ENCODE peak calls at places on chromosomes 7 and 10, in nine cellular contexts. L is COR-L47; K is stimulated activated CD4-positive, alpha-beta T cell treated with anti-CD3 and anti-CD28 coated beads, TNF-alpha, amount 100 ng/mL, for 24 hours; R is AG08396; I is lower leg skin; F is NCI-H774; Z is DND-41; T is GM04503; W is M059J. B is an unnamed sample.

GRCh38 chr10:62133618-62134017 is 135.0 kb downstream of the RTKN2 start:
- DNase-seq in K (no peak), I (no peak), L (no peak), R (no peak), Z (no peak), W (no peak), F (no peak), T (no peak), B (no peak)

GRCh38 chr7:91082038-91082437 is 182.2 kb upstream of the FZD1 start:
- DNase-seq in R (peak), I (no peak), Z (no peak), K (no peak), W (peak), L (no peak), T (peak), F (no peak), B (no peak)

GRCh38 chr7:106126170-106126938 is 14.2 kb upstream of the SYPL1 start:
- DNase-seq in F (no peak), L (peak), Z (peak), W (peak), R (peak), T (no peak), I (no peak), K (no peak), B (no peak)

GRCh38 chr7:76225951-76226350 is 24.3 kb downstream of the SRRM3 start:
- DNase-seq in W (no peak), F (no peak), Z (no peak), I (no peak), K (no peak), R (no peak), T (no peak), L (no peak), B (no peak)

GRCh38 chr7:11082552-11083213 is 109.0 kb downstream of the PHF14 start:
- DNase-seq in T (no peak), L (no peak), W (no peak), R (no peak), I (no peak), Z (no peak), F (no peak), K (no peak), B (no peak)

GRCh38 chr7:13852281-13852968 is 137.0 kb downstream of the ETV1 start:
- DNase-seq in I (no peak), K (no peak), W (no peak), R (no peak), Z (no peak), L (no peak), T (no peak), F (no peak), B (no peak)

GRCh38 chr10:31604141-31604540 is 285.1 kb downstream of the ZEB1 start:
- DNase-seq in T (no peak), W (peak), F (no peak), K (no peak), R (no peak), I (no peak), Z (no peak), L (no peak), B (no peak)

GRCh38 chr7:157581740-157582139 is 244.9 kb downstream of the DNAJB6 start:
- DNase-seq in Z (no peak), I (no peak), L (no peak), K (no peak), T (no peak), R (no peak), W (no peak), F (no peak), B (no peak)

GRCh38 chr7:135490783-135491182 is 19.1 kb downstream of the CNOT4 start:
- DNase-seq in W (peak), F (no peak), I (no peak), T (no peak), L (no peak), Z (no peak), K (no peak), R (no peak), B (no peak)

GRCh38 chr7:42932861-42933591 is 850 bp downstream of the MRPL32 start:
- DNase-seq in K (no peak), F (no peak), Z (peak), W (peak), R (no peak), T (no peak), L (no peak), I (no peak), B (no peak)

GRCh38 chr7:98222533-98223195 is 11.4 kb downstream of the BHLHA15 start:
- DNase-seq in F (no peak), L (no peak), R (no peak), T (no peak), I (no peak), K (no peak), Z (no peak), W (no peak), B (no peak)

GRCh38 chr10:100544950-100545349 is 9.2 kb downstream of the HIF1AN start:
- DNase-seq in K (no peak), R (no peak), T (no peak), F (no peak), W (no peak), L (no peak), Z (no peak), I (no peak), B (no peak)

GRCh38 chr10:116756277-116756676 is 13.9 kb upstream of the HSPA12A start:
- DNase-seq in I (no peak), R (no peak), Z (no peak), L (no peak), F (no peak), K (no peak), W (no peak), T (no peak), B (no peak)

GRCh38 chr10:98260350-98260749 is 7.6 kb downstream of the LOXL4 start:
- DNase-seq in T (no peak), Z (no peak), I (no peak), L (no peak), K (no peak), F (no peak), R (no peak), W (no peak), B (no peak)

GRCh38 chr7:6180344-6180725 is 92.1 kb downstream of the CYTH3 start:
- DNase-seq in F (no peak), W (no peak), L (no peak), T (no peak), Z (no peak), K (no peak), R (no peak), I (peak), B (no peak)

GRCh38 chr7:48337012-48337621 is 165.9 kb downstream of the ABCA13 start:
- DNase-seq in T (no peak), W (peak), I (no peak), R (peak), Z (no peak), K (no peak), F (no peak), L (peak), B (no peak)

GRCh38 chr7:46034056-46034768 is 113.1 kb upstream of the IGFBP3 start:
- DNase-seq in K (no peak), I (no peak), F (no peak), Z (no peak), R (peak), T (peak), W (peak), L (no peak), B (no peak)

GRCh38 chr10:75754096-75754495 is 322.7 kb downstream of the LRMDA start:
- DNase-seq in F (no peak), I (no peak), R (no peak), T (no peak), Z (no peak), L (no peak), K (no peak), W (no peak), B (no peak)

GRCh38 chr10:118629211-118629610 is 33.8 kb upstream of the PRLHR start:
- DNase-seq in K (no peak), Z (no peak), I (no peak), W (no peak), T (peak), F (no peak), R (no peak), L (no peak), B (no peak)

GRCh38 chr7:78139335-78139734 is 340.8 kb downstream of the PHTF2 start:
- DNase-seq in Z (no peak), R (peak), L (no peak), F (no peak), K (no peak), T (peak), I (no peak), W (peak), B (no peak)

GRCh38 chr7:127940365-127941160 is 90.7 kb downstream of the LRRC4 start:
- DNase-seq in F (no peak), T (peak), R (peak), Z (no peak), L (no peak), W (no peak), K (no peak), I (no peak), B (no peak)

GRCh38 chr7:85320699-85321476 is 134.0 kb upstream of the SEMA3D start:
- DNase-seq in Z (no peak), L (no peak), W (no peak), F (no peak), R (no peak), I (no peak), T (no peak), K (no peak), B (no peak)

GRCh38 chr7:105638942-105639495 is 57.7 kb upstream of the EFCAB10 start:
- DNase-seq in K (no peak), Z (no peak), W (no peak), L (peak), F (peak), T (no peak), I (no peak), R (no peak), B (no peak)

GRCh38 chr10:121702351-121703320 is 104.4 kb upstream of the FGFR2 start:
- DNase-seq in I (no peak), L (no peak), Z (no peak), R (peak), F (no peak), K (no peak), W (peak), T (peak), B (no peak)

GRCh38 chr10:24118246-24118645 is 90.7 kb upstream of the KIAA1217 start:
- DNase-seq in I (no peak), W (no peak), L (no peak), K (no peak), Z (no peak), R (no peak), T (no peak), F (no peak), B (no peak)

GRCh38 chr7:43034535-43035002 is 77.9 kb upstream of the HECW1 start:
- DNase-seq in L (no peak), R (no peak), T (no peak), K (no peak), W (no peak), I (no peak), F (no peak), Z (no peak), B (no peak)

GRCh38 chr10:97207756-97208346 is 22.1 kb upstream of the SLIT1 start:
- DNase-seq in K (no peak), T (no peak), F (no peak), L (peak), W (no peak), R (no peak), I (no peak), Z (no peak), B (no peak)